ENCODE peak calls at places on chromosomes 2 and 18, in ten cellular contexts. G, I, T, E, V, D, N, Y, W and R are unnamed samples.

GRCh38 chr2:148909114-148909513 is 34.1 kb downstream of the KIF5C start:
- DNase-seq in G (no peak), I (no peak), T (no peak), E (peak; percentile 3), V (no peak), D (no peak), N (no peak), Y (no peak), W (no peak), R (no peak)

GRCh38 chr2:121471571-121472464 is 58.9 kb upstream of the RNU4ATAC start:
- DNase-seq in G (no peak), I (no peak), T (no peak), E (peak; percentile 79), V (no peak), D (no peak), N (no peak), Y (no peak), W (no peak), R (no peak)

GRCh38 chr2:238904716-238905115 is 56.8 kb downstream of the TWIST2 start:
- DNase-seq in G (no peak), I (no peak), T (no peak), E (no peak), V (no peak), D (no peak), N (no peak), Y (no peak), W (no peak), R (no peak)

GRCh38 chr18:50240083-50240563 is 26.2 kb downstream of the CFAP53 start:
- DNase-seq in G (no peak), I (no peak), T (no peak), E (no peak), V (no peak), D (no peak), N (peak; percentile 32), Y (no peak), W (no peak), R (no peak)

GRCh38 chr18:32549248-32549842 is 78.7 kb upstream of the GAREM1 start:
- DNase-seq in G (peak; percentile 65), I (peak; percentile 20), T (peak; percentile 45), E (peak; percentile 34), V (peak; percentile 71), D (peak; percentile 58), N (peak; percentile 46), Y (no peak), W (peak; percentile 43), R (peak; percentile 57)

GRCh38 chr2:197453914-197454398 is 604 bp downstream of the COQ10B start:
- DNase-seq in G (peak; percentile 77), I (no peak), T (peak; percentile 93), E (peak; percentile 96), V (peak; percentile 70), D (no peak), N (no peak), Y (peak; percentile 77), W (peak; percentile 82), R (peak; percentile 77)

GRCh38 chr2:237429761-237430160 is 15.8 kb upstream of the COL6A3 start:
- DNase-seq in G (no peak), I (no peak), T (no peak), E (no peak), V (no peak), D (no peak), N (no peak), Y (no peak), W (no peak), R (no peak)

GRCh38 chr2:129734343-129735034 is 245.0 kb upstream of the RAB6C start:
- DNase-seq in G (no peak), I (no peak), T (no peak), E (no peak), V (no peak), D (no peak), N (no peak), Y (no peak), W (no peak), R (no peak)

GRCh38 chr2:143261986-143262784 is 133.0 kb downstream of the ARHGAP15 start:
- DNase-seq in G (peak; percentile 14), I (no peak), T (peak; percentile 77), E (peak; percentile 27), V (no peak), D (no peak), N (no peak), Y (no peak), W (no peak), R (no peak)

GRCh38 chr2:64922482-64923384 is 66.5 kb upstream of the SLC1A4 start:
- DNase-seq in G (no peak), I (no peak), T (peak; percentile 50), E (no peak), V (no peak), D (no peak), N (no peak), Y (no peak), W (no peak), R (peak; percentile 76)

GRCh38 chr2:217996345-217996744 is 6.5 kb downstream of the TNS1 start:
- DNase-seq in G (no peak), I (no peak), T (peak; percentile 70), E (peak; percentile 83), V (no peak), D (no peak), N (peak; percentile 41), Y (no peak), W (peak; percentile 85), R (no peak)

GRCh38 chr18:75157851-75158250 is 51.1 kb downstream of the PTGR3 start:
- DNase-seq in G (no peak), I (no peak), T (no peak), E (no peak), V (no peak), D (no peak), N (no peak), Y (no peak), W (no peak), R (no peak)

GRCh38 chr18:75157359-75157758 is 51.6 kb downstream of the PTGR3 start:
- DNase-seq in G (no peak), I (no peak), T (no peak), E (no peak), V (no peak), D (no peak), N (no peak), Y (no peak), W (no peak), R (no peak)

GRCh38 chr18:75156139-75156750 is 52.7 kb downstream of the PTGR3 start:
- DNase-seq in G (no peak), I (no peak), T (no peak), E (no peak), V (no peak), D (no peak), N (no peak), Y (no peak), W (no peak), R (no peak)

GRCh38 chr18:75158465-75159237 is 50.3 kb downstream of the PTGR3 start:
- DNase-seq in G (no peak), I (no peak), T (no peak), E (no peak), V (no peak), D (no peak), N (no peak), Y (no peak), W (no peak), R (no peak)

DNA sequence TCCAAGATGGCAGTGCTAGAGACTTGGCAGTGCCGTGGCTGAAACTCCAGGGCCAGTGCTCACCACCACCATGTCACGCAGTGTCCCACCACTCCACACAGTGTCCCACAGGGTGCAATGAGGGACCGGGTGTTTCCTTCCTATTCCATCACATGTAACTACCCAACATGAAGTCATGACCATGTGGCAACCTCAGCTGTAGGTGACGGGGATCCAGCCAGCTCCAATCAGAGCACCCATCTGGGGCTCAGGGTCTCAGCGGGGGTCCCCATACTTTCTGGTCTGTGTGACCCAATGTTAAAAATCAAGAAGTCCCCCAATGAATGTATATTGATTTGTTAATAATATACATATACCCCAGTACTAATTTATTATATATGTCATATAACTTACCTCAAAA is 52.1 kb downstream of the PTGR3 start:
- DNase-seq in G (no peak), I (no peak), T (no peak), E (no peak), V (no peak), D (no peak), N (no peak), Y (no peak), W (no peak), R (no peak)
- TF ChIP-seq POLR2A in G (no peak), I (no peak), T (no peak), E (no peak), V (no peak), D (no peak), N (no peak), Y (no peak), W (no peak), R (no peak)

GRCh38 chr2:110114007-110114591 is 1.5 kb downstream of the MALL start:
- DNase-seq in G (peak; percentile 87), I (no peak), T (peak; percentile 30), E (no peak), V (no peak), D (no peak), N (peak; percentile 92), Y (no peak), W (no peak), R (no peak)
- TF ChIP-seq POLR2A in G (peak; percentile 76), I (no peak), T (no peak), E (no peak), V (no peak), D (no peak), N (peak; percentile 39), Y (no peak), W (no peak), R (no peak)

GRCh38 chr2:241356871-241357260 is 781 bp downstream of the FARP2 start:
- DNase-seq in G (no peak), I (no peak), T (peak; percentile 46), E (no peak), V (no peak), D (no peak), N (no peak), Y (no peak), W (no peak), R (no peak)

GRCh38 chr2:241352227-241352626 is 3.9 kb upstream of the FARP2 start:
- DNase-seq in G (no peak), I (no peak), T (no peak), E (no peak), V (no peak), D (no peak), N (no peak), Y (no peak), W (no peak), R (no peak)

GRCh38 chr2:241355983-241356870 is at the start of gene FARP2:
- DNase-seq in G (peak; percentile 100), I (peak; percentile 100), T (peak; percentile 99), E (peak; percentile 98), V (peak; percentile 100), D (peak; percentile 96), N (peak; percentile 98), Y (peak; percentile 99), W (peak; percentile 100), R (peak; percentile 100)

GRCh38 chr2:241357531-241357930 is 1.4 kb downstream of the FARP2 start:
- DNase-seq in G (no peak), I (no peak), T (peak; percentile 16), E (no peak), V (no peak), D (no peak), N (no peak), Y (no peak), W (no peak), R (no peak)

GRCh38 chr2:241354668-241355658 is 1.1 kb upstream of the FARP2 start:
- DNase-seq in G (peak; percentile 93), I (peak; percentile 87), T (peak; percentile 91), E (peak; percentile 51), V (peak; percentile 93), D (peak; percentile 91), N (peak; percentile 91), Y (peak; percentile 84), W (peak; percentile 85), R (peak; percentile 98)
- TF ChIP-seq POLR2A in G (peak; percentile 60), I (no peak), T (no peak), E (no peak), V (no peak), D (no peak), N (no peak), Y (no peak), W (no peak), R (no peak)

GRCh38 chr2:45675130-45675812 is 23.8 kb downstream of the PRKCE start:
- DNase-seq in G (peak; percentile 56), I (peak; percentile 44), T (no peak), E (no peak), V (peak; percentile 78), D (no peak), N (no peak), Y (peak; percentile 48), W (no peak), R (no peak)
- TF ChIP-seq POLR2A in G (no peak), I (no peak), T (no peak), E (no peak), V (no peak), D (no peak), N (no peak), Y (no peak), W (no peak), R (no peak)